ENCODE peak calls at places on chromosomes 1 and 21, in six cellular contexts. One of them, this sample, is unnamed.
A peak's percentile ranks its signal among the peaks of the same experiment; 100 is the strongest.

GRCh38 chr1:230113605-230114241 is 46.7 kb downstream of the GALNT2 start:
- DNase-seq in D721Med: no peak
- DNase-seq in fibroblast of lung: peak; percentile 97
- DNase-seq in NB4: no peak
- DNase-seq in progenitor cell of endocrine pancreas: no peak
- DNase-seq in cardiac muscle cell: no peak
- DNase-seq in this sample: no peak

GRCh38 chr21:29481641-29482040 is 182.9 kb downstream of the BACH1 start:
- DNase-seq in NB4: no peak
- DNase-seq in fibroblast of lung: peak; percentile 74
- DNase-seq in D721Med: no peak
- DNase-seq in progenitor cell of endocrine pancreas: no peak
- DNase-seq in cardiac muscle cell: no peak
- DNase-seq in this sample: no peak

GRCh38 chr1:240687820-240688219 is 75.9 kb upstream of the GREM2 start:
- DNase-seq in D721Med: no peak
- DNase-seq in cardiac muscle cell: no peak
- DNase-seq in progenitor cell of endocrine pancreas: no peak
- DNase-seq in fibroblast of lung: no peak
- DNase-seq in NB4: peak; percentile 4
- DNase-seq in this sample: no peak

GRCh38 chr1:211648980-211649934 is 26.2 kb downstream of the NEK2 start:
- DNase-seq in NB4: peak; percentile 64
- DNase-seq in D721Med: peak; percentile 77
- DNase-seq in cardiac muscle cell: peak; percentile 55
- DNase-seq in fibroblast of lung: no peak
- DNase-seq in progenitor cell of endocrine pancreas: no peak
- DNase-seq in this sample: no peak

GRCh38 chr1:45326627-45327591 is at the start of gene HPDL:
- DNase-seq in D721Med: peak; percentile 89
- DNase-seq in cardiac muscle cell: peak; percentile 67
- DNase-seq in fibroblast of lung: peak; percentile 54
- DNase-seq in progenitor cell of endocrine pancreas: peak; percentile 55
- DNase-seq in NB4: peak; percentile 92
- DNase-seq in this sample: peak; percentile 52

GRCh38 chr1:221794079-221794670 is 52.3 kb upstream of the DUSP10 start:
- DNase-seq in progenitor cell of endocrine pancreas: no peak
- DNase-seq in cardiac muscle cell: no peak
- DNase-seq in fibroblast of lung: peak; percentile 60
- DNase-seq in D721Med: no peak
- DNase-seq in NB4: no peak
- DNase-seq in this sample: no peak

GRCh38 chr1:151986501-151987190 is 7.0 kb downstream of the S100A10 start:
- DNase-seq in NB4: no peak
- DNase-seq in cardiac muscle cell: no peak
- DNase-seq in D721Med: no peak
- DNase-seq in progenitor cell of endocrine pancreas: no peak
- DNase-seq in fibroblast of lung: no peak
- DNase-seq in this sample: no peak

GRCh38 chr21:15774590-15774989 is 44.8 kb downstream of the USP25 start:
- DNase-seq in progenitor cell of endocrine pancreas: no peak
- DNase-seq in fibroblast of lung: peak; percentile 70
- DNase-seq in cardiac muscle cell: no peak
- DNase-seq in NB4: no peak
- DNase-seq in D721Med: no peak
- DNase-seq in this sample: no peak

GRCh38 chr1:118494998-118495397 is 310.0 kb upstream of the SPAG17 start:
- DNase-seq in fibroblast of lung: no peak
- DNase-seq in NB4: no peak
- DNase-seq in progenitor cell of endocrine pancreas: no peak
- DNase-seq in cardiac muscle cell: no peak
- DNase-seq in D721Med: no peak
- DNase-seq in this sample: no peak

GRCh38 chr1:23013657-23014056 is 2.0 kb downstream of the TEX46 start:
- DNase-seq in fibroblast of lung: no peak
- DNase-seq in D721Med: peak; percentile 49
- DNase-seq in NB4: peak; percentile 52
- DNase-seq in progenitor cell of endocrine pancreas: no peak
- DNase-seq in cardiac muscle cell: peak; percentile 13
- DNase-seq in this sample: no peak

DNA sequence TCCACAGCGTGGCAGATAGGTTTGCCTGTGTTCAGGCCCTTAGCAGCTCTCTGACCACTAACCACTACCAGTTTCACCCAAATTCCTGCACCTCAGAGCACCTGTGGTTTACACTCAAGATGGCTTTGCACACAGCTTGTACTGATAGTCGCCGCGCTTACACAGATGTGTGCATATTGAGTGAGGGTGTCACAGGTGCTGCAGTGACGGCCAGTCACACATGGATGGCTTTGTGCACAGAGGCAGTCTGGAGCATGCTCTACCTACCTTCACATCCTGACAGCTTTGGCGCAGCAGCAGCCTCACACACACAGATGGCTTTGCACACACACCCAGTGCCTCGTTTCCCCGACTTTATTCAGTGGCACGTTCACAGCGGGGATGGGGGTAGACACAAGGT is 7.5 kb downstream of the DMAP1 start:
- DNase-seq in NB4: no peak
- DNase-seq in cardiac muscle cell: no peak
- DNase-seq in progenitor cell of endocrine pancreas: no peak
- DNase-seq in D721Med: no peak
- DNase-seq in fibroblast of lung: no peak
- DNase-seq in this sample: no peak
- TF ChIP-seq CTCF in NB4: no peak
- TF ChIP-seq CTCF in cardiac muscle cell: no peak
- TF ChIP-seq CTCF in progenitor cell of endocrine pancreas: no peak
- TF ChIP-seq CTCF in D721Med: no peak
- TF ChIP-seq CTCF in fibroblast of lung: no peak
- TF ChIP-seq CTCF in this sample: no peak

GRCh38 chr1:77948841-77949424 is 29.9 kb downstream of the FUBP1 start:
- DNase-seq in fibroblast of lung: peak; percentile 49
- DNase-seq in D721Med: no peak
- DNase-seq in cardiac muscle cell: peak; percentile 41
- DNase-seq in progenitor cell of endocrine pancreas: no peak
- DNase-seq in NB4: peak; percentile 28
- DNase-seq in this sample: no peak
- TF ChIP-seq CTCF in fibroblast of lung: peak; percentile 46
- TF ChIP-seq CTCF in D721Med: no peak
- TF ChIP-seq CTCF in cardiac muscle cell: peak; percentile 37
- TF ChIP-seq CTCF in progenitor cell of endocrine pancreas: peak; percentile 44
- TF ChIP-seq CTCF in NB4: no peak
- TF ChIP-seq CTCF in this sample: no peak

DNA sequence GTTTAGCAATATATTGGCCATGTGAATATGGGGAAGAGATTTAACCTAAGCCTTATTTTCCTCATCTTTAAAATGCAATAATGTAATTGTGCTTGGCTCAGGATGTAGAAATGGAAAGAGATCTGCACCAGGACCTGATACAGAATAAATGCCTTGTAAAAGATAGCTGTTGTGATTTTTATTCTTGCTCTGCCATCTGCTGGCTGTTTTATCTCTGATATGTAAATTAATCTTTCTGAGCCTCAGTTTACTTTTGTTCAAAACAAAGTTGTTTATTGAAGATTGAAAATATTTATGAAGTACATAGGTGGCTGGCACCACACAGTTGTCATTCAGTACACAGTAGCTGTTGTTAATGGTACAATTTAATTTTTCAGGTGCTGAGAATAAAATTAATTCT is 21.9 kb downstream of the ZYG11B start:
- DNase-seq in progenitor cell of endocrine pancreas: no peak
- DNase-seq in cardiac muscle cell: no peak
- DNase-seq in D721Med: no peak
- DNase-seq in NB4: no peak
- DNase-seq in fibroblast of lung: no peak
- DNase-seq in this sample: no peak
- TF ChIP-seq CTCF in progenitor cell of endocrine pancreas: no peak
- TF ChIP-seq CTCF in cardiac muscle cell: no peak
- TF ChIP-seq CTCF in D721Med: peak; percentile 8
- TF ChIP-seq CTCF in NB4: no peak
- TF ChIP-seq CTCF in fibroblast of lung: peak; percentile 2
- TF ChIP-seq CTCF in this sample: no peak

GRCh38 chr1:243477676-243478075 is 221.8 kb downstream of the SDCCAG8 start:
- DNase-seq in fibroblast of lung: no peak
- DNase-seq in D721Med: no peak
- DNase-seq in cardiac muscle cell: no peak
- DNase-seq in NB4: peak; percentile 65
- DNase-seq in progenitor cell of endocrine pancreas: no peak
- DNase-seq in this sample: no peak

GRCh38 chr1:243474384-243474851 is 218.6 kb downstream of the SDCCAG8 start:
- DNase-seq in D721Med: no peak
- DNase-seq in NB4: no peak
- DNase-seq in fibroblast of lung: no peak
- DNase-seq in progenitor cell of endocrine pancreas: no peak
- DNase-seq in cardiac muscle cell: no peak
- DNase-seq in this sample: no peak

GRCh38 chr1:243473281-243474210 is 217.7 kb downstream of the SDCCAG8 start:
- DNase-seq in cardiac muscle cell: no peak
- DNase-seq in D721Med: no peak
- DNase-seq in progenitor cell of endocrine pancreas: no peak
- DNase-seq in fibroblast of lung: peak; percentile 42
- DNase-seq in NB4: no peak
- DNase-seq in this sample: no peak

GRCh38 chr1:243474906-243475305 is 219.1 kb downstream of the SDCCAG8 start:
- DNase-seq in cardiac muscle cell: no peak
- DNase-seq in NB4: no peak
- DNase-seq in fibroblast of lung: no peak
- DNase-seq in D721Med: no peak
- DNase-seq in progenitor cell of endocrine pancreas: no peak
- DNase-seq in this sample: no peak

DNA sequence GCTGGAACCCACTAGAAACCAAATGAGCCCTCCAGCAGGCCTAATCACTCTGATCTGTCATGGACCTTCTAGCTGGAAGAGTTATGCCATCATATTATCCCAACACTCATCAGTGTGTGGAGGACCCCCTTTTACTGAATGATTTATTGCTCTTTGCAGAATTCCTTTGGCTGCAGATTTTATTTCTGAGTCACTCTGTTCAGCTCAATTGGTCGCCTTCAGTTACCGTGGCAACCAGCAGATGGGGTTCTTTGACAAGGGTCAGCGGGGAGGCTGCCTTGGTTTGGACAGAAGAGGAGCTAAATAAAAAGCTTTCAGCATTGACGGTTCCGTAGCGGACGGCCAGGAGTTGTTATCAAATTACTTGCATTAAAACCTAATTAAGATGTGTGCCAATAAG is 220.1 kb downstream of the SDCCAG8 start:
- DNase-seq in NB4: peak; percentile 21
- DNase-seq in D721Med: no peak
- DNase-seq in fibroblast of lung: peak; percentile 78
- DNase-seq in cardiac muscle cell: peak; percentile 28
- DNase-seq in progenitor cell of endocrine pancreas: no peak
- DNase-seq in this sample: no peak
- TF ChIP-seq CTCF in NB4: no peak
- TF ChIP-seq CTCF in D721Med: peak; percentile 7
- TF ChIP-seq CTCF in fibroblast of lung: peak; percentile 52
- TF ChIP-seq CTCF in cardiac muscle cell: peak; percentile 15
- TF ChIP-seq CTCF in progenitor cell of endocrine pancreas: peak; percentile 24
- TF ChIP-seq CTCF in this sample: no peak

This sample was measured in mesothelial cell of epicardium.